ENCODE peak calls at places on chromosomes 7 and 10, in four cellular contexts. One of them, this sample, is unnamed. For H3K36me3, the result is how much of the 10 kb centered on the place peaks cover.

GRCh38 chr10:71213127-71213616 is 802 bp downstream of the UNC5B start:
- DNase-seq in mesendoderm: peak
- DNase-seq in HCT116: peak
- DNase-seq in IMR-90: peak
- DNase-seq in this sample: peak

GRCh38 chr10:100728928-100729876 is 16.2 kb upstream of the PAX2 start:
- DNase-seq in IMR-90: peak
- DNase-seq in HCT116: peak
- DNase-seq in mesendoderm: peak
- DNase-seq in this sample: no peak

GRCh38 chr10:116733566-116733965 is 8.8 kb downstream of the HSPA12A start:
- DNase-seq in mesendoderm: no peak
- DNase-seq in HCT116: no peak
- DNase-seq in IMR-90: peak
- DNase-seq in this sample: no peak

GRCh38 chr10:124497196-124497990 is 35.8 kb downstream of the LHPP start:
- DNase-seq in HCT116: no peak
- DNase-seq in IMR-90: no peak
- DNase-seq in mesendoderm: no peak
- DNase-seq in this sample: no peak

GRCh38 chr7:82164813-82165212 is 278.8 kb downstream of the CACNA2D1 start:
- DNase-seq in IMR-90: peak
- DNase-seq in mesendoderm: peak
- DNase-seq in HCT116: no peak
- DNase-seq in this sample: peak

GRCh38 chr10:28403090-28403489 is 100.2 kb upstream of the MPP7 start:
- DNase-seq in IMR-90: peak
- DNase-seq in mesendoderm: no peak
- DNase-seq in HCT116: no peak
- DNase-seq in this sample: no peak

GRCh38 chr10:86849495-86849894 is 93.1 kb downstream of the BMPR1A start:
- DNase-seq in mesendoderm: no peak
- DNase-seq in HCT116: no peak
- DNase-seq in IMR-90: no peak
- DNase-seq in this sample: no peak

GRCh38 chr7:123883154-123883553 is 38.2 kb downstream of the HYAL4 start:
- DNase-seq in IMR-90: no peak
- DNase-seq in mesendoderm: no peak
- DNase-seq in HCT116: no peak
- DNase-seq in this sample: no peak

GRCh38 chr10:48517911-48518321 is 87.0 kb downstream of the ARHGAP22 start:
- DNase-seq in IMR-90: no peak
- DNase-seq in mesendoderm: no peak
- DNase-seq in HCT116: no peak
- DNase-seq in this sample: no peak

GRCh38 chr10:62343000-62343399 is 31.2 kb upstream of the ZNF365 start:
- DNase-seq in HCT116: no peak
- DNase-seq in mesendoderm: no peak
- DNase-seq in IMR-90: no peak
- DNase-seq in this sample: no peak

GRCh38 chr10:42982886-42983594 is 93.8 kb upstream of the RET start:
- DNase-seq in HCT116: no peak
- DNase-seq in mesendoderm: no peak
- DNase-seq in IMR-90: no peak
- DNase-seq in this sample: no peak

GRCh38 chr7:17275749-17276671 is 22.4 kb upstream of the AHR start:
- DNase-seq in HCT116: no peak
- DNase-seq in IMR-90: peak
- DNase-seq in mesendoderm: no peak
- DNase-seq in this sample: no peak

GRCh38 chr10:133455611-133456031 is 1.9 kb downstream of the SCART1 start:
- DNase-seq in HCT116: no peak
- DNase-seq in IMR-90: no peak
- DNase-seq in mesendoderm: no peak
- DNase-seq in this sample: no peak

GRCh38 chr10:88715517-88715916 is 9.5 kb downstream of the LIPK start:
- DNase-seq in IMR-90: no peak
- DNase-seq in HCT116: no peak
- DNase-seq in mesendoderm: no peak
- DNase-seq in this sample: no peak

GRCh38 chr7:157805716-157806115 is 468.9 kb downstream of the DNAJB6 start:
- DNase-seq in HCT116: no peak
- DNase-seq in mesendoderm: no peak
- DNase-seq in IMR-90: no peak
- DNase-seq in this sample: no peak

GRCh38 chr7:104444019-104444418 is 115.6 kb downstream of the LHFPL3 start:
- DNase-seq in mesendoderm: no peak
- DNase-seq in HCT116: no peak
- DNase-seq in IMR-90: no peak
- DNase-seq in this sample: no peak

GRCh38 chr10:22453320-22453719 is 108.0 kb downstream of the SPAG6 start:
- DNase-seq in HCT116: no peak
- DNase-seq in IMR-90: no peak
- DNase-seq in mesendoderm: no peak
- DNase-seq in this sample: no peak

GRCh38 chr7:78074713-78075112 is 276.1 kb downstream of the PHTF2 start:
- DNase-seq in HCT116: no peak
- DNase-seq in mesendoderm: peak
- DNase-seq in IMR-90: no peak
- DNase-seq in this sample: no peak

GRCh38 chr7:115052706-115053105 is 130.8 kb downstream of the MDFIC start:
- DNase-seq in HCT116: no peak
- DNase-seq in IMR-90: no peak
- DNase-seq in mesendoderm: peak
- DNase-seq in this sample: no peak

DNA sequence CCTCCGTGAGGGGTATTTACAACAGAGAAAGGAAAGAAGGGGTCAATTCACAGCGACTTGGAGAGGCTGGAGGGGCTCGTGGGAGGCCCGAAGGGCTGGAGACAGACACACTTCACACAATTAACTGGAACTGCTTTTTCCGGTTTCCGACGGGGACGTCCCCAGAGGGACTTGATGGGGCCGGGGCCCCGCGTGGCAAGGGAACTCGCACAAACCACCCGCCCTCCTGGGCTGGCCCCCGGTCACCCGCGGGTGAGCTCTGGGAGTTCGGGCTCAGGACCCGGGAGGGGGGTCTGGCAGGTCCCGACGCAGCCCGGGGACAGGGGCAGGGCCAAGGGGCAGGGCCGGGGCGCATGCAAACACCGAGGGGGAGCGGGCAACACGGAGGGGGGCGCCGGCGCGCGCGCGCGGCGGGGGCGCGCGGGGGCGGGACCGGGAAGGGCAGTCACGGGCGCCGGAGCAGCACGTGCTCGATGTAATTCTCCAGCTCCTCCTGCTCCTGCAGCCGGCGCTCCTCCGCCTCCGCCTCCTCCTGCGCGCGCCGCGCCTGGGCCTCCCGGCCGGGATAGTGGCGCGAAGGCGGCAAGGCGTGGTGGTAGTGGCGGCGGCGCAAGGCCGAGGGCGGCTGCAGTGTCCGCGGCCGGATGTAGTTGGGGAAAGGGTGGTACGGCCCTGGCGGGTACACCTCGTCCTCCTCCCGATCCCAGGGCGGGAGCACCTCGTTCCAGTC is 2.7 kb downstream of the VGF start:
- DNase-seq in HCT116: no peak
- DNase-seq in IMR-90: peak
- DNase-seq in mesendoderm: peak
- DNase-seq in this sample: peak
- H3K4me3 ChIP-seq in HCT116: peak
- H3K4me3 ChIP-seq in IMR-90: peak
- H3K4me3 ChIP-seq in mesendoderm: peak
- H3K4me3 ChIP-seq in this sample: peak

DNA sequence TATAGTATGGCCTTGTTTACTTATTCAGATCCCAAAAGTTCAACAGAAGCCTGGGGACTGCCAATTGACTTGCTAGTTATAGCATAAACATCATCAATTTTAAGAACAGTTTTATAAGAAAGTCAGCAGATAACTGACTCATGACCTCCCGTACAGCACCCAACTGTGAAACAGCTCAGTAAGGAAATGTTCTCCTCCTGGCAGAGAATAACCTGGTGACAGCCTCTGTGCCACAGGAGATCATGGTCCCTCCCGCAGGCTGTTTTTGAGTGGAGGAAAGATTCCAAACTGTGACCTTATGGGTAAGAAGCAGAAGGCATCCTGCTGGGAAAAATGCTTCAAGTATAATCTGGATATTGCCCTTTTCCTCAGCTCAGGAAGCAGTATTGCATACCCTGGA is 182.5 kb downstream of the SEMA3D start:
- DNase-seq in HCT116: no peak
- DNase-seq in mesendoderm: no peak
- DNase-seq in IMR-90: peak
- DNase-seq in this sample: no peak
- H3K27ac ChIP-seq in HCT116: no peak
- H3K27ac ChIP-seq in mesendoderm: no peak
- H3K27ac ChIP-seq in IMR-90: no peak
- H3K27ac ChIP-seq in this sample: no peak

GRCh38 chr10:73459683-73460314 is 26.4 kb upstream of the MSS51 start:
- DNase-seq in HCT116: no peak
- DNase-seq in IMR-90: peak
- DNase-seq in mesendoderm: no peak
- DNase-seq in this sample: no peak
- H3K36me3 ChIP-seq in HCT116: under half
- H3K36me3 ChIP-seq in IMR-90: under half
- H3K36me3 ChIP-seq in mesendoderm: under half
- H3K36me3 ChIP-seq in this sample: under half

GRCh38 chr10:119540038-119540437 is 2.5 kb downstream of the RGS10 start:
- DNase-seq in mesendoderm: no peak
- DNase-seq in HCT116: no peak
- DNase-seq in IMR-90: no peak
- DNase-seq in this sample: no peak

GRCh38 chr10:119541046-119541445 is 1.5 kb downstream of the RGS10 start:
- DNase-seq in mesendoderm: no peak
- DNase-seq in IMR-90: peak
- DNase-seq in HCT116: no peak
- DNase-seq in this sample: peak

GRCh38 chr10:119537953-119538630 is 4.4 kb downstream of the RGS10 start:
- DNase-seq in IMR-90: no peak
- DNase-seq in HCT116: no peak
- DNase-seq in mesendoderm: no peak
- DNase-seq in this sample: no peak

GRCh38 chr10:119538632-119539358 is 3.7 kb downstream of the RGS10 start:
- DNase-seq in mesendoderm: no peak
- DNase-seq in IMR-90: no peak
- DNase-seq in HCT116: no peak
- DNase-seq in this sample: no peak

DNA sequence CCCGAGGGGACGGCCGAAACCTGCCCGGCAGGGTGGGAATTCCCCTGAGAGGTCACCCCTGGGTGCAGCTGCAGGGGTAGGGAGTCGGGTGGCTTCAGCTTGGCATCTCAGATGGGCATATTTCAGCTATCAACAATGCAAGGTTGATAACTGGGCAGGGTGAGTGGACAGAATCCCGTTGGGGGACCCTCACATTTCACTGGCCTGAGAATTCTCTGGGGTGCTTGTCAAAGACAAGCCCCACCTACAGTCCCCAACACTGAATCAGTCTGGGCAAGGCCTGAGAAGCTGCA is 3.2 kb downstream of the RGS10 start:
- DNase-seq in IMR-90: no peak
- DNase-seq in mesendoderm: no peak
- DNase-seq in HCT116: no peak
- DNase-seq in this sample: peak
- H3K4me3 ChIP-seq in IMR-90: no peak
- H3K4me3 ChIP-seq in mesendoderm: no peak
- H3K4me3 ChIP-seq in HCT116: no peak
- H3K4me3 ChIP-seq in this sample: peak

GRCh38 chr7:112233048-112233697 is 26.7 kb downstream of the ZNF277 start:
- DNase-seq in HCT116: no peak
- DNase-seq in mesendoderm: no peak
- DNase-seq in IMR-90: no peak
- DNase-seq in this sample: no peak

GRCh38 chr7:112236597-112236996 is 30.1 kb downstream of the ZNF277 start:
- DNase-seq in HCT116: no peak
- DNase-seq in mesendoderm: no peak
- DNase-seq in IMR-90: no peak
- DNase-seq in this sample: no peak

GRCh38 chr7:112234147-112234546 is 27.7 kb downstream of the ZNF277 start:
- DNase-seq in HCT116: no peak
- DNase-seq in IMR-90: no peak
- DNase-seq in mesendoderm: no peak
- DNase-seq in this sample: no peak

GRCh38 chr7:112228632-112229031 is 22.1 kb downstream of the ZNF277 start:
- DNase-seq in HCT116: no peak
- DNase-seq in mesendoderm: no peak
- DNase-seq in IMR-90: no peak
- DNase-seq in this sample: no peak

GRCh38 chr7:112232212-112232978 is 25.9 kb downstream of the ZNF277 start:
- DNase-seq in IMR-90: no peak
- DNase-seq in mesendoderm: no peak
- DNase-seq in HCT116: no peak
- DNase-seq in this sample: no peak
- H3K27ac ChIP-seq in IMR-90: no peak
- H3K27ac ChIP-seq in mesendoderm: no peak
- H3K27ac ChIP-seq in HCT116: no peak
- H3K27ac ChIP-seq in this sample: no peak

DNA sequence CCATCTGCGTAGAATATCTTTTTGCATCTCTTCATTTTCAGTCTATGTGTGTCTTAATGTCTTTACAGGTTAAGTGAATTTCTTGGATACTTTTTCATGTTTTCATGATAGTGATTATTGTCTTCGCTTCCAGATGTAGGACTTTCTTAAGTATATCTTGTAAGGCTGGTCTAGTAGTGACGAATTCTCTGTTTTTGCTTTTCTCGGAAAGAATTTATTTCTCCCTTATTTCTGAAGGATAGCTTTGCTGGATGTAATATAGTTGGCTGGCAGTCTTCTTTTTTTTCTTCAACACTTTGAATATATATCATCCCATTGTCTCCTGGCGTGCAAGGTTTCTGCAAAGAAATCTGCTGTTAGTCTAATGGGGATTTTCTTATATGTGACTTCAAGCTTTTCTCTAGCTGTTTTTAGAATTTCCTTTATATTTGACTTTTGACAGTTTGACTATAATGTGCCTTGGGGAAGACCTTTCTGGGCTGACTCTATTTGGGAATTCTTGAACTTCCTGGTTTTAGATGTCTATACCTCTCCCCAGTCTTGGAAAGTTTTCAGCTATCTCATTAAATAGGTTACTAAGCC is 14.3 kb downstream of the GTPBP4 start:
- DNase-seq in IMR-90: no peak
- DNase-seq in HCT116: no peak
- DNase-seq in mesendoderm: no peak
- DNase-seq in this sample: no peak
- H3K36me3 ChIP-seq in IMR-90: half or more
- H3K36me3 ChIP-seq in HCT116: half or more
- H3K36me3 ChIP-seq in mesendoderm: under half
- H3K36me3 ChIP-seq in this sample: under half